ENCODE peak calls at places on chromosomes 7 and 10, in seven cellular contexts. One of them, this sample, is unnamed.

GRCh38 chr10:29590598-29591415 is 44.0 kb downstream of the SVIL start:
- DNase-seq in suprapubic skin: no peak
- DNase-seq in Panc1: peak; percentile 41
- DNase-seq in stomach: no peak
- DNase-seq in GM12878: no peak
- DNase-seq in HCT116: peak; percentile 21
- DNase-seq in breast epithelium: no peak
- DNase-seq in this sample: no peak

GRCh38 chr7:132336797-132337196 is 239.5 kb downstream of the PLXNA4 start:
- DNase-seq in suprapubic skin: no peak
- DNase-seq in Panc1: no peak
- DNase-seq in stomach: no peak
- DNase-seq in GM12878: no peak
- DNase-seq in HCT116: no peak
- DNase-seq in breast epithelium: no peak
- DNase-seq in this sample: no peak

GRCh38 chr10:31819393-31819820 is 109.2 kb downstream of the ARHGAP12 start:
- DNase-seq in suprapubic skin: peak; percentile 70
- DNase-seq in Panc1: no peak
- DNase-seq in stomach: no peak
- DNase-seq in GM12878: no peak
- DNase-seq in HCT116: no peak
- DNase-seq in breast epithelium: no peak
- DNase-seq in this sample: no peak

GRCh38 chr7:133770863-133771492 is 356.2 kb upstream of the LRGUK start:
- DNase-seq in suprapubic skin: no peak
- DNase-seq in Panc1: no peak
- DNase-seq in stomach: no peak
- DNase-seq in GM12878: no peak
- DNase-seq in HCT116: no peak
- DNase-seq in breast epithelium: no peak
- DNase-seq in this sample: peak; percentile 16

GRCh38 chr10:131901181-131901829 is 497 bp downstream of the PPP2R2D start:
- DNase-seq in suprapubic skin: peak; percentile 73
- DNase-seq in Panc1: no peak
- DNase-seq in stomach: peak; percentile 63
- DNase-seq in GM12878: no peak
- DNase-seq in HCT116: no peak
- DNase-seq in breast epithelium: no peak
- DNase-seq in this sample: peak; percentile 20

GRCh38 chr7:153567426-153567825 is 484.8 kb upstream of the DPP6 start:
- DNase-seq in suprapubic skin: no peak
- DNase-seq in Panc1: no peak
- DNase-seq in stomach: no peak
- DNase-seq in GM12878: no peak
- DNase-seq in HCT116: no peak
- DNase-seq in breast epithelium: peak; percentile 40
- DNase-seq in this sample: no peak

GRCh38 chr7:116906391-116906790 is 44.0 kb downstream of the CAPZA2 start:
- DNase-seq in suprapubic skin: no peak
- DNase-seq in Panc1: no peak
- DNase-seq in stomach: no peak
- DNase-seq in GM12878: no peak
- DNase-seq in HCT116: no peak
- DNase-seq in breast epithelium: no peak
- DNase-seq in this sample: no peak

GRCh38 chr10:124565565-124566221 is 104.1 kb downstream of the LHPP start:
- DNase-seq in suprapubic skin: peak; percentile 55
- DNase-seq in Panc1: no peak
- DNase-seq in stomach: peak; percentile 81
- DNase-seq in GM12878: no peak
- DNase-seq in HCT116: peak; percentile 7
- DNase-seq in breast epithelium: no peak
- DNase-seq in this sample: no peak

GRCh38 chr7:50356212-50356944 is 51.9 kb downstream of the IKZF1 start:
- DNase-seq in suprapubic skin: no peak
- DNase-seq in Panc1: no peak
- DNase-seq in stomach: no peak
- DNase-seq in GM12878: no peak
- DNase-seq in HCT116: no peak
- DNase-seq in breast epithelium: no peak
- DNase-seq in this sample: no peak

GRCh38 chr10:125448596-125448995 is 234.4 kb downstream of the TEX36 start:
- DNase-seq in suprapubic skin: no peak
- DNase-seq in Panc1: no peak
- DNase-seq in stomach: no peak
- DNase-seq in GM12878: no peak
- DNase-seq in HCT116: peak; percentile 62
- DNase-seq in breast epithelium: no peak
- DNase-seq in this sample: no peak

GRCh38 chr10:1316107-1316805 is 260.1 kb downstream of the WDR37 start:
- DNase-seq in suprapubic skin: no peak
- DNase-seq in Panc1: no peak
- DNase-seq in stomach: no peak
- DNase-seq in GM12878: no peak
- DNase-seq in HCT116: no peak
- DNase-seq in breast epithelium: no peak
- DNase-seq in this sample: no peak

GRCh38 chr10:6729071-6729773 is 149.1 kb upstream of the PRKCQ start:
- DNase-seq in suprapubic skin: no peak
- DNase-seq in Panc1: no peak
- DNase-seq in stomach: no peak
- DNase-seq in GM12878: no peak
- DNase-seq in HCT116: no peak
- DNase-seq in breast epithelium: no peak
- DNase-seq in this sample: no peak

GRCh38 chr10:46018453-46019169 is 11.8 kb downstream of the NCOA4 start:
- DNase-seq in suprapubic skin: no peak
- DNase-seq in Panc1: no peak
- DNase-seq in stomach: no peak
- DNase-seq in GM12878: no peak
- DNase-seq in HCT116: no peak
- DNase-seq in breast epithelium: no peak
- DNase-seq in this sample: no peak

DNA sequence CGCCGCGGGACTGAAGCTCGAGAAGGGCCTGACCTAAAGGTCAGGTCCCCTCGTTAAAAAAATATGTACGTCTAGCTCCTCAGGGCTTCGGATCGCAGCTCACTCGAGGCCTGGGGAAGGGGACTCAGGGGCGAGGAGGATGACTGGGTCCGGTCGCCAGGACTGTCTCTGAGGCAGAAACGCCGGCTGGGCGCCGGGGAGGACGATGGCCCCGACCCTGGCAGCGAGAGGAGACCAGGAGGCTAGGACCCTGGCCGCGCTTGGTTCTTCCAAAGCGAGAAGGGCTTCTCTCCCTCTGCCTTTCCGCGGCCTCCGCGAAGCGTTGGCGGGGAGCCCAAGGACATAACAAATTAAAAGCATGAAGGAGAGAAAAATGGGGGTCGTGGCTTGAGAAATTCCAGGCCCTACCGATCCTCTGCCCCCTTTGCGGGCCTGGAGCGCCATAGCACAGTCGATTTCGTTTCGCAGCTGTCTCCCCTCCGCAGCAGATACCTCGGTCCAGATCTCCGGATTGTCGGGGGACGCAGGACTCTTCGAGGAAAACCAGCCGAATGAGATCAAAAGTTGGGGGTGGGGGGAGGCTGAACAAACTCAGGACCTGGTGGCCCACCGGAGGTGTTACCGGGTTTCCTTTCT is 3.1 kb downstream of the NKX2-3 start:
- DNase-seq in suprapubic skin: no peak
- DNase-seq in Panc1: no peak
- DNase-seq in stomach: no peak
- DNase-seq in GM12878: no peak
- DNase-seq in HCT116: no peak
- DNase-seq in breast epithelium: no peak
- DNase-seq in this sample: no peak
- H3K27me3 ChIP-seq in suprapubic skin: peaks cover 100% of the 10 kb centered on the region
- H3K27me3 ChIP-seq in Panc1: peaks cover 27% of the 10 kb centered on the region
- H3K27me3 ChIP-seq in stomach: peaks cover 100% of the 10 kb centered on the region
- H3K27me3 ChIP-seq in GM12878: peaks cover 34% of the 10 kb centered on the region
- H3K27me3 ChIP-seq in HCT116: no peaks in the 10 kb centered on the region
- H3K27me3 ChIP-seq in breast epithelium: peaks cover 100% of the 10 kb centered on the region
- H3K27me3 ChIP-seq in this sample: peaks cover 91% of the 10 kb centered on the region

GRCh38 chr7:22192778-22193177 is 164.2 kb downstream of the RAPGEF5 start:
- DNase-seq in suprapubic skin: no peak
- DNase-seq in Panc1: no peak
- DNase-seq in stomach: no peak
- DNase-seq in GM12878: no peak
- DNase-seq in HCT116: no peak
- DNase-seq in breast epithelium: no peak
- DNase-seq in this sample: no peak

GRCh38 chr7:22195402-22195801 is 161.6 kb downstream of the RAPGEF5 start:
- DNase-seq in suprapubic skin: no peak
- DNase-seq in Panc1: no peak
- DNase-seq in stomach: no peak
- DNase-seq in GM12878: peak; percentile 20
- DNase-seq in HCT116: no peak
- DNase-seq in breast epithelium: no peak
- DNase-seq in this sample: no peak

GRCh38 chr7:22193361-22194016 is 163.5 kb downstream of the RAPGEF5 start:
- DNase-seq in suprapubic skin: no peak
- DNase-seq in Panc1: no peak
- DNase-seq in stomach: no peak
- DNase-seq in GM12878: no peak
- DNase-seq in HCT116: no peak
- DNase-seq in breast epithelium: no peak
- DNase-seq in this sample: no peak

GRCh38 chr7:22196429-22196828 is 160.5 kb downstream of the RAPGEF5 start:
- DNase-seq in suprapubic skin: no peak
- DNase-seq in Panc1: no peak
- DNase-seq in stomach: no peak
- DNase-seq in GM12878: no peak
- DNase-seq in HCT116: no peak
- DNase-seq in breast epithelium: no peak
- DNase-seq in this sample: no peak

DNA sequence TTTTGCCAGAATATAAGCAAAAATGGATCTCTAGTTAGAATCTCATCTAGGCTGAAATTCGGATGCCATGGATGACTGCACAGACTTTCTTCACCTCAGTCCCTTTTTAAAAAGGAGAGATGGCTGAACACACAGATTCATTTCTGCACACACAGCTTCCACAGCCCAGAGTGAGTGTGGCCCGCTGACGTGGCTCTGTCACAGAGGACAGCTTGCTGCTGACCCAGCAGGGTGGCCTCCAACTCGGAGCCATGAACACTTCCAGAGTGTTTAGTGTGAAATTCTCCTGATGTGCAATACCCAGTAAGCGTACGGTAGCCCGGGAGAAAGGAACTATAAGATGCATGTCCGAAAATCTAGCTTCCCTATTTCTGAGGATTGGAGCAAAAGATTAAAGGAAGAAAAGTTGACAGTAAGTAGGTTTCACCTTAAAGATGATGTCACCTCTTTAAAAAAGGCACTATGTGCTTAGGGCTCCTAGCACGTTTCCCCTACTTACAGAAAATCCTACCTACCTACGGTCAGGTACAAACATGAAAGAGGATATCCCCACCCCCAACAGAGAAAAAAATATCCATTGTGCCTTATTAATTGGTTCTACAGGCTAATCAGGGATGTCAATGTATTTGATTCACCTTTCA is 162.2 kb downstream of the RAPGEF5 start:
- DNase-seq in suprapubic skin: no peak
- DNase-seq in Panc1: no peak
- DNase-seq in stomach: no peak
- DNase-seq in GM12878: no peak
- DNase-seq in HCT116: no peak
- DNase-seq in breast epithelium: no peak
- DNase-seq in this sample: no peak
- TF ChIP-seq POLR2AphosphoS5 in suprapubic skin: no peak
- TF ChIP-seq POLR2AphosphoS5 in Panc1: no peak
- TF ChIP-seq POLR2AphosphoS5 in stomach: no peak
- TF ChIP-seq POLR2AphosphoS5 in GM12878: no peak
- TF ChIP-seq POLR2AphosphoS5 in HCT116: no peak
- TF ChIP-seq POLR2AphosphoS5 in breast epithelium: no peak
- TF ChIP-seq POLR2AphosphoS5 in this sample: no peak

GRCh38 chr10:86403183-86403797 is 36.7 kb upstream of the GRID1 start:
- DNase-seq in suprapubic skin: no peak
- DNase-seq in Panc1: no peak
- DNase-seq in stomach: no peak
- DNase-seq in GM12878: no peak
- DNase-seq in HCT116: no peak
- DNase-seq in breast epithelium: no peak
- DNase-seq in this sample: no peak

GRCh38 chr10:86400705-86401587 is 34.4 kb upstream of the GRID1 start:
- DNase-seq in suprapubic skin: peak; percentile 77
- DNase-seq in Panc1: no peak
- DNase-seq in stomach: peak; percentile 67
- DNase-seq in GM12878: no peak
- DNase-seq in HCT116: peak; percentile 8
- DNase-seq in breast epithelium: peak; percentile 42
- DNase-seq in this sample: peak; percentile 31

GRCh38 chr10:86399879-86400704 is 33.5 kb upstream of the GRID1 start:
- DNase-seq in suprapubic skin: peak; percentile 97
- DNase-seq in Panc1: peak; percentile 78
- DNase-seq in stomach: peak; percentile 97
- DNase-seq in GM12878: peak; percentile 83
- DNase-seq in HCT116: peak; percentile 91
- DNase-seq in breast epithelium: peak; percentile 87
- DNase-seq in this sample: peak; percentile 93

GRCh38 chr10:86402283-86402931 is 35.8 kb upstream of the GRID1 start:
- DNase-seq in suprapubic skin: no peak
- DNase-seq in Panc1: no peak
- DNase-seq in stomach: no peak
- DNase-seq in GM12878: no peak
- DNase-seq in HCT116: no peak
- DNase-seq in breast epithelium: no peak
- DNase-seq in this sample: no peak

DNA sequence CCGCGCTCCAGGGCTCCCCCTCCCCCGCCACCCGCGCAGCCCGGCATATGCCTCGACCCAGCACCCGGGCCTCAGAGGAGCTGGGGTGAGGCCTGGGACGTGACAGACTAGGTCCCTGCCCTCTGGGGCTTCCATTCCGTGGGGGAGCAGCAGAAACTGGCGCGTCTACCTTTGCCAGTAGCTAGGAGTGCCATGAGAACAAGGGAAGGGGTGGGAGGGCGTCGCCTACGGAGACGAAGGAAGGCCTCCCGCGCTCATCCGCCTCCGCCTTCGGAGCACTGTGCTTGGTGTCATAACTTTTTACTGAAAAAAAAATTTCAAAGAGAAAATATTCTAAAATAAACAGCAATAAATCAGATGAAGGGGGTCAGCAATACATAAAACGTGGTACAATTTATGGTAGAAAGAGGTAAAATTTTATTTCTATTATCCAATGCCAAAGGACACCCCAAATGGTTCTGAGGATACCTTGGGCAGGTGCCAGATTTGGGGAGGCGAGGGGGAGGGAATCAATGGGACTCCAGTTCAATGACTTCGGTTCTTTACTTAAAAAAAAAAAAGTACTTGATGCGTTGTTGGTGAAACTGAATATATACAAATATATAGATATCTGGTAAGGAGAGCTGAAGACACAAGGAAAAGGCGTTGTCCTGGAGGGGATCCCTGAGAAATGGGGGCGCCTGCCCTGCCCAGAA is 35.1 kb upstream of the GRID1 start:
- DNase-seq in suprapubic skin: no peak
- DNase-seq in Panc1: no peak
- DNase-seq in stomach: no peak
- DNase-seq in GM12878: no peak
- DNase-seq in HCT116: no peak
- DNase-seq in breast epithelium: no peak
- DNase-seq in this sample: no peak
- H3K27me3 ChIP-seq in suprapubic skin: no peaks in the 10 kb centered on the region
- H3K27me3 ChIP-seq in Panc1: no peaks in the 10 kb centered on the region
- H3K27me3 ChIP-seq in stomach: peaks cover 3% of the 10 kb centered on the region
- H3K27me3 ChIP-seq in GM12878: no peaks in the 10 kb centered on the region
- H3K27me3 ChIP-seq in HCT116: no peaks in the 10 kb centered on the region
- H3K27me3 ChIP-seq in breast epithelium: no peaks in the 10 kb centered on the region
- H3K27me3 ChIP-seq in this sample: no peaks in the 10 kb centered on the region

GRCh38 chr7:99472561-99473314 is at the start of gene ZNF789:
- DNase-seq in suprapubic skin: peak; percentile 99
- DNase-seq in Panc1: peak; percentile 88
- DNase-seq in stomach: peak; percentile 99
- DNase-seq in GM12878: peak; percentile 70
- DNase-seq in HCT116: peak; percentile 92
- DNase-seq in breast epithelium: peak; percentile 99
- DNase-seq in this sample: peak; percentile 98
- TF ChIP-seq POLR2AphosphoS5 in suprapubic skin: no peak
- TF ChIP-seq POLR2AphosphoS5 in Panc1: peak; percentile 43
- TF ChIP-seq POLR2AphosphoS5 in stomach: peak; percentile 79
- TF ChIP-seq POLR2AphosphoS5 in GM12878: peak; percentile 78
- TF ChIP-seq POLR2AphosphoS5 in HCT116: peak; percentile 87
- TF ChIP-seq POLR2AphosphoS5 in breast epithelium: peak; percentile 38
- TF ChIP-seq POLR2AphosphoS5 in this sample: peak; percentile 96

This sample was measured in prostate gland.